ENCODE peak calls at places on chromosomes 3 and 15, in nine cellular contexts. Z is foreskin fibroblast, K is K562, C is colonic mucosa, R is uterus, Y is heart left ventricle, N is body of pancreas, E is vagina, M is A549. S is an unnamed sample.

GRCh38 chr15:54917312-54917711 is 279.4 kb downstream of the RSL24D1 start:
- DNase-seq in Z (no peak), K (no peak), C (no peak), R (no peak), Y (no peak), N (no peak), E (no peak), M (no peak), S (no peak)

GRCh38 chr15:68303560-68304436 is 26.3 kb downstream of the FEM1B start:
- DNase-seq in Z (peak), K (no peak), C (peak), R (peak), Y (no peak), N (no peak), E (peak), M (peak), S (no peak)

GRCh38 chr3:9970020-9970652 is 16.5 kb downstream of the EMC3 start:
- DNase-seq in Z (peak), K (no peak), C (no peak), R (no peak), Y (no peak), N (no peak), E (no peak), M (peak), S (peak)

GRCh38 chr3:16605966-16606365 is 743 bp upstream of the DAZL start:
- DNase-seq in Z (no peak), K (no peak), C (no peak), R (no peak), Y (no peak), N (no peak), E (no peak), M (no peak), S (no peak)

GRCh38 chr15:39232512-39232911 is 348.4 kb upstream of the THBS1 start:
- DNase-seq in Z (peak), K (no peak), C (no peak), R (no peak), Y (no peak), N (no peak), E (no peak), M (peak), S (peak)

GRCh38 chr3:162302983-162303624 is 806.5 kb downstream of the OTOL1 start:
- DNase-seq in Z (peak), K (no peak), C (no peak), R (no peak), Y (no peak), N (no peak), E (no peak), M (no peak), S (peak)

GRCh38 chr3:187736418-187736871 is 8.8 kb downstream of the BCL6 start:
- DNase-seq in Z (peak), K (peak), C (no peak), R (no peak), Y (no peak), N (no peak), E (no peak), M (peak), S (peak)

GRCh38 chr3:28042707-28043106 is 198.7 kb upstream of the CMC1 start:
- DNase-seq in Z (no peak), K (no peak), C (no peak), R (no peak), Y (no peak), N (no peak), E (no peak), M (no peak), S (no peak)

GRCh38 chr3:5078151-5078550 is 43.9 kb upstream of the ARL8B start:
- DNase-seq in Z (peak), K (no peak), C (no peak), R (no peak), Y (no peak), N (no peak), E (no peak), M (peak), S (no peak)

GRCh38 chr15:51251591-51251990 is 86.8 kb downstream of the CYP19A1 start:
- DNase-seq in Z (no peak), K (no peak), C (no peak), R (no peak), Y (no peak), N (no peak), E (no peak), M (no peak), S (no peak)

GRCh38 chr3:31204026-31204795 is 309.8 kb upstream of the GADL1 start:
- DNase-seq in Z (no peak), K (no peak), C (no peak), R (no peak), Y (no peak), N (no peak), E (no peak), M (peak), S (no peak)

GRCh38 chr3:31213869-31214486 is 318.7 kb upstream of the STT3B start:
- DNase-seq in Z (no peak), K (no peak), C (peak), R (no peak), Y (no peak), N (no peak), E (no peak), M (no peak), S (no peak)

GRCh38 chr3:31210068-31210650 is 315.7 kb upstream of the GADL1 start:
- DNase-seq in Z (no peak), K (no peak), C (no peak), R (no peak), Y (no peak), N (no peak), E (no peak), M (no peak), S (no peak)
- TF ChIP-seq CTCF in Z (no peak), K (peak), C (no peak), R (no peak), Y (no peak), N (no peak), E (no peak), M (no peak), S (peak)

GRCh38 chr3:50268703-50269451 is at the start of gene SEMA3B:
- DNase-seq in Z (peak), K (no peak), C (peak), R (peak), Y (no peak), N (peak), E (no peak), M (peak), S (no peak)
- H3K4me3 ChIP-seq in Z (peak), K (no peak), C (peak), R (peak), Y (peak), N (peak), E (peak), M (peak), S (no peak)

GRCh38 chr3:151085227-151085888 is at the start of gene MED12L:
- DNase-seq in Z (peak), K (peak), C (peak), R (peak), Y (peak), N (peak), E (no peak), M (peak), S (peak)

GRCh38 chr3:151087648-151088047 is 2.2 kb downstream of the MED12L start:
- DNase-seq in Z (no peak), K (no peak), C (no peak), R (no peak), Y (no peak), N (no peak), E (no peak), M (no peak), S (no peak)

GRCh38 chr3:151084893-151085226 is 604 bp upstream of the MED12L start:
- DNase-seq in Z (no peak), K (no peak), C (no peak), R (no peak), Y (no peak), N (no peak), E (no peak), M (no peak), S (no peak)

GRCh38 chr3:151085889-151086483 is 522 bp downstream of the MED12L start:
- DNase-seq in Z (peak), K (no peak), C (peak), R (no peak), Y (peak), N (peak), E (no peak), M (peak), S (no peak)

GRCh38 chr3:151086484-151087456 is 1.3 kb downstream of the MED12L start:
- DNase-seq in Z (peak), K (peak), C (peak), R (peak), Y (peak), N (peak), E (no peak), M (peak), S (peak)
- TF ChIP-seq CTCF in Z (peak), K (peak), C (no peak), R (peak), Y (no peak), N (peak), E (no peak), M (peak), S (peak)

GRCh38 chr3:133599280-133599679 is 25.8 kb downstream of the CDV3 start:
- DNase-seq in Z (no peak), K (peak), C (no peak), R (no peak), Y (no peak), N (no peak), E (no peak), M (no peak), S (no peak)
- H3K4me3 ChIP-seq in Z (no peak), K (no peak), C (no peak), R (no peak), Y (no peak), N (no peak), E (no peak), M (no peak), S (no peak)

GRCh38 chr15:92954578-92954977 is 54.5 kb downstream of the CHD2 start:
- DNase-seq in Z (no peak), K (peak), C (no peak), R (no peak), Y (no peak), N (no peak), E (no peak), M (peak), S (no peak)
- TF ChIP-seq CTCF in Z (peak), K (no peak), C (no peak), R (peak), Y (no peak), N (peak), E (no peak), M (peak), S (peak)

GRCh38 chr3:81713018-81713417 is 48.4 kb downstream of the GBE1 start:
- DNase-seq in Z (no peak), K (peak), C (no peak), R (no peak), Y (no peak), N (no peak), E (no peak), M (no peak), S (no peak)

GRCh38 chr3:81718311-81718710 is 43.1 kb downstream of the GBE1 start:
- DNase-seq in Z (no peak), K (no peak), C (no peak), R (no peak), Y (no peak), N (no peak), E (no peak), M (no peak), S (no peak)

DNA sequence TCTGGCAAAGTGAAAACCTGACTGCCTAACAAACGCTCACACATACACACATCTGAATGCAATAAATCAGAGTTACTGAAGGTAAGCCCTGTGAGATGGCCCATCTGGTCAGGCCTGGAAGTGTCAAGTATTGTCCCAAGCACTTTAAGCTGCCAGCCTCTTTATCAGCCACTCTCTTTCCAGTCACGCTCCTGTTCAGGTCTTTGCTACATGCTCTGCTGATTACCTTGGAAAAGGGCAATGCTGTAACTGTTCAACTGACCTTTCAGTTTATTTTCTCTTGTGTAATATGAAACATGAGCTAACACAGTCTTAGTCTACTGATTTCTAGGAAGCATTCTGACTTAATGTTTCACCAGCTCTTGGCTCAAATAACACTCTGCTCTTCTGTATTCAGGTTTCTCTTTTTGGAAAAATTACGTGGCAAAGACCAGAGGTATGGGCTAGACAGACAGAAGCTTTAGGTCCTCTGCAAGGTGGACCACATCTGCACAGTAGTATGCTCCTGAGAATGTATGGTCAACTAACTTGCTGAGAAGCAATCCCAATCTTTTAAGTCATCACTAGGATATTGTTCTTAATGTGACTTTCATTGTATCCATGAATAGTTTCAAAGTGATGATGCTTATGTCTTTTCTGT is 44.5 kb downstream of the GBE1 start:
- DNase-seq in Z (peak), K (peak), C (no peak), R (no peak), Y (no peak), N (peak), E (no peak), M (peak), S (no peak)
- H3K4me3 ChIP-seq in Z (no peak), K (no peak), C (no peak), R (no peak), Y (no peak), N (no peak), E (no peak), M (peak), S (no peak)

S was measured in brain microvascular endothelial cell.